ENCODE peak calls at places on chromosome 19, in four cellular contexts. E is K562, M is HL-60, Z is GM12878. Y is an unnamed sample.

GRCh38 chr19:37979547-37980082 is 72.6 kb downstream of the SIPA1L3 start:
- DNase-seq in Z (peak), E (no peak), M (no peak), Y (no peak)

GRCh38 chr19:49469828-49470614 is 4.0 kb upstream of the FLT3LG start:
- DNase-seq in Z (peak), E (peak), M (no peak), Y (no peak)

GRCh38 chr19:52626915-52627314 is 11.2 kb downstream of the ZNF83 start:
- DNase-seq in M (no peak), E (peak), Z (no peak), Y (no peak)

GRCh38 chr19:51140441-51140840 is 1.7 kb upstream of the SIGLEC7 start:
- DNase-seq in Z (no peak), E (no peak), M (no peak), Y (no peak)

GRCh38 chr19:31427857-31428256 is 78.6 kb upstream of the TSHZ3 start:
- DNase-seq in Z (no peak), E (no peak), M (no peak), Y (no peak)

GRCh38 chr19:31112158-31112557 is 237.1 kb downstream of the TSHZ3 start:
- DNase-seq in E (no peak), M (no peak), Z (no peak), Y (no peak)

GRCh38 chr19:12769689-12770088 is 5.7 kb downstream of the HOOK2 start:
- DNase-seq in E (no peak), Z (no peak), M (no peak), Y (no peak)

GRCh38 chr19:41376241-41376997 is at the start of gene TMEM91:
- DNase-seq in Z (no peak), E (no peak), M (no peak), Y (no peak)

GRCh38 chr19:4678881-4679379 is 8.8 kb upstream of the MYDGF start:
- DNase-seq in E (peak), Z (no peak), M (no peak), Y (no peak)

GRCh38 chr19:18735324-18735723 is 51.8 kb downstream of the CRTC1 start:
- DNase-seq in Z (no peak), E (no peak), M (no peak), Y (no peak)

GRCh38 chr19:56309511-56310185 is 5.0 kb downstream of the ZSCAN5A start:
- DNase-seq in E (peak), M (peak), Z (no peak), Y (peak)

GRCh38 chr19:4993683-4994082 is 24.8 kb downstream of the KDM4B start:
- DNase-seq in Z (no peak), E (no peak), M (no peak), Y (no peak)

GRCh38 chr19:48608798-48609263 is 2.3 kb downstream of the SPACA4 start:
- DNase-seq in Z (no peak), M (no peak), E (peak), Y (peak)

GRCh38 chr19:10565028-10565566 is 713 bp downstream of the KRI1 start:
- DNase-seq in M (no peak), E (peak), Z (no peak), Y (peak)

GRCh38 chr19:13839938-13840750 is 36.8 kb upstream of the NANOS3 start:
- DNase-seq in E (no peak), M (no peak), Z (no peak), Y (no peak)

GRCh38 chr19:5742051-5742450 is 21.6 kb downstream of the CATSPERD start:
- DNase-seq in Z (no peak), M (no peak), E (no peak), Y (no peak)

GRCh38 chr19:28330831-28331230 is 882.1 kb downstream of the UQCRFS1 start:
- DNase-seq in E (no peak), M (no peak), Z (no peak), Y (no peak)

GRCh38 chr19:37654525-37654832 is 786 bp downstream of the ZFP30 start:
- DNase-seq in Z (no peak), M (no peak), E (no peak), Y (no peak)

GRCh38 chr19:7928741-7929701 is 3.1 kb upstream of the CTXN1 start:
- DNase-seq in M (no peak), Z (no peak), E (peak), Y (peak)

GRCh38 chr19:280541-281007 is 10.6 kb downstream of the PLPP2 start:
- DNase-seq in M (no peak), Z (no peak), E (no peak), Y (no peak)

GRCh38 chr19:283395-283794 is 7.8 kb downstream of the PLPP2 start:
- DNase-seq in E (no peak), M (no peak), Z (no peak), Y (no peak)

GRCh38 chr19:282501-282900 is 8.7 kb downstream of the PLPP2 start:
- DNase-seq in Z (no peak), M (no peak), E (no peak), Y (no peak)

GRCh38 chr19:281156-281853 is 9.9 kb downstream of the PLPP2 start:
- DNase-seq in M (no peak), Z (no peak), E (no peak), Y (no peak)

DNA sequence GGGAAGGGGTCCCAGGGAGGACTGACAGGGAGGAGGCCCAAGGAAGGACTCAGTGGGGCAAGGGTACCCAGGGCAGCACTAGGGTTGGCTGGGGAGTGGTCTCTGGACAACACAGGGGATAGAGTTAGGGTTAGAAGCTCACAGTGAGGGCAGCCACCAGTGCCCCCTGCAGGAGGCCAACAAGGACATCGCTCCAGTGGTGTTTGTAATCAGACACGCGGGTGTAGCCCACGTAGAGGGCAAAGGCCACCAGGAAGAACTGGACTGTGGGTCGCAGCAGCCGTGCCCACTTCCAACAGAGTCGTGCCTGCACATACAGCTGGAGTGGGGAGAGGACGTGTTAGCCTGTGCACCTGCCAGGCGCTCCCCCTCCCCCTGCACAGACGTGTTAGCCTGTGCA is 9.2 kb downstream of the PLPP2 start:
- DNase-seq in E (no peak), Z (no peak), M (no peak), Y (no peak)
- TF ChIP-seq SPI1 in E (no peak), Z (no peak), M (no peak), Y (no peak)

GRCh38 chr19:40360020-40360686 is 11.7 kb downstream of the PLD3 start:
- DNase-seq in Z (no peak), E (no peak), M (no peak), Y (no peak)
- TF ChIP-seq POLR2AphosphoS5 in Z (no peak), E (no peak), M (no peak), Y (no peak)

DNA sequence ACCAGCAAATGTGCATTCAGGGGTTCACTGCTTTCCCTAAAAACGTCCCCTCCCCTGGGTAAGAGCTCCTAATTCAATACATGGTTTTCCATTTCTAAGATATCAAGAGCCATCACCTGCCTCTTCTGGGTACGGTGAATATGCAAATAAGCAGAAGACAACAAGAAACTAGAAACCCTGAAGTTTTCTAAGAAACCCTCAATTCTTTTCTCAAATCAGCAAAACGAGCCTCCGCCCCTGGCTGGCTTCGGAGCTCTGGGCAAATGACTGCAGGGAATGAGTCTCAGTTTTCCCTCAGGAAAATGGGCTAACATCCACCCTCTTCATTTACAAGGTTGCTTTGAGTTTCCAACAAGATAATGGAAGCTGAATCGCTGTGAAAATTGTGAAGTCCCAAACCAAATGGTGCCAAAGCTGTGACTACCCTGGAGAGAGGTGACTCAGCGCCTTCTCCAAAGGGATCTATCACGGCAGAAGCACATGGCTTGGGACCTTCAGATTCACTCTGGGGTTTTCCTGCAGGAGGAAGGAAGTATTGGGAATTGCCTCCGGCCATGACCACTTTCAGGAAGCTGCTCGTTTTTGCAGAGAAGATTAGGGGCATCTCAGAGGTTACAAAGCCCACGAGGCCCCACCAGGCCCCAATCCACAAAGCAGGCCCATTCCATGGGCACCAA is 26.6 kb downstream of the KLF2 start:
- DNase-seq in E (no peak), M (no peak), Z (no peak), Y (no peak)
- TF ChIP-seq SPI1 in E (no peak), M (no peak), Z (no peak), Y (no peak)

DNA sequence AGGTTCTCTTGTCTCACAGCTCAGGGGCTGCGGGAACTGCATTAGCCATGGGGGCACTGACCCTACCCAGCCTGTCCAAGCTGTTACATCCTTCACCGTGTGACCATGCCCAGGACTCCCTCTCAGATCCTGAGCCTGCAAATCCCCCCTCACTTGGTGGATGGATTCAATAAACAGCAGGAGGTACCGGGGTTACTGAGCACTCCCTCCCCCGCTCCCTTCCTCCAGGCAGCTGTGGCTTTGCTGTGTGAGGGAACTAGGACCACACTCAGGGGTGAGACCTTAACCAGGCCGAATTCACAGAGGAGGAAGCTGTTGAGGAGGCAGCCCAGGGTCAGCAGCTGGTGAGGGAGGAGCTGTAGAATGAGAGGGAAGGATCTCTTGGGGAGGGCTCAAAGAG is 27.0 kb upstream of the CEACAM1 start:
- DNase-seq in Z (no peak), M (no peak), E (no peak), Y (no peak)
- TF ChIP-seq POLR2AphosphoS5 in Z (no peak), M (peak), E (no peak), Y (no peak)

DNA sequence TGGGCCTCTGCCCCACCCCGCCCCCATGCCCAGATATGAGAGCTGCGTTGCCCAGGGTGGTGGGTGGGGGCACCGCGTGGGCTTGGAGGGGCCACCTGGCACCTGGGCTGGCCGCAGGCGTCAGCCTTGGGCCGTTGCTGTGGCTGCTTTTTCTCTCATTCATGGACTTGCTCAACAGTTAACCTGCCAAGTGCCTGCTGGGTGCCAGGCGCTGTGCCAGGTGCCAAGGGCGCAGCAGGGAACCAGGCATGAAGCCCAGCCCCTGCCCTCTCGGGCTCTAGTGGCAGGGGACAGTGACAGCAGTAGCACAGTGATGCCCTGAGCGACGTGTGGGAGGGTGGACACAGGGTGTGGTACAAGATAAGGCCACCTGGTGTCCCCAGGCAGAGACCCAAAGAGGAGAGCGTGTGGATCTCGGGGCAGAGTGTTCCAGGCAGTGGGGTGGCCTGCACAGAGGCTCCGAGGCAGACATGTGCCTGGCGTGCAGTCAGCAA is 28.1 kb downstream of the DHX34 start:
- DNase-seq in E (peak), M (no peak), Z (no peak), Y (no peak)
- TF ChIP-seq SPI1 in E (no peak), M (no peak), Z (no peak), Y (no peak)

GRCh38 chr19:575527-576506 is 3.4 kb downstream of the BSG start:
- DNase-seq in Z (no peak), E (peak), M (no peak), Y (no peak)
- TF ChIP-seq POLR2AphosphoS5 in Z (no peak), E (no peak), M (no peak), Y (no peak)

DNA sequence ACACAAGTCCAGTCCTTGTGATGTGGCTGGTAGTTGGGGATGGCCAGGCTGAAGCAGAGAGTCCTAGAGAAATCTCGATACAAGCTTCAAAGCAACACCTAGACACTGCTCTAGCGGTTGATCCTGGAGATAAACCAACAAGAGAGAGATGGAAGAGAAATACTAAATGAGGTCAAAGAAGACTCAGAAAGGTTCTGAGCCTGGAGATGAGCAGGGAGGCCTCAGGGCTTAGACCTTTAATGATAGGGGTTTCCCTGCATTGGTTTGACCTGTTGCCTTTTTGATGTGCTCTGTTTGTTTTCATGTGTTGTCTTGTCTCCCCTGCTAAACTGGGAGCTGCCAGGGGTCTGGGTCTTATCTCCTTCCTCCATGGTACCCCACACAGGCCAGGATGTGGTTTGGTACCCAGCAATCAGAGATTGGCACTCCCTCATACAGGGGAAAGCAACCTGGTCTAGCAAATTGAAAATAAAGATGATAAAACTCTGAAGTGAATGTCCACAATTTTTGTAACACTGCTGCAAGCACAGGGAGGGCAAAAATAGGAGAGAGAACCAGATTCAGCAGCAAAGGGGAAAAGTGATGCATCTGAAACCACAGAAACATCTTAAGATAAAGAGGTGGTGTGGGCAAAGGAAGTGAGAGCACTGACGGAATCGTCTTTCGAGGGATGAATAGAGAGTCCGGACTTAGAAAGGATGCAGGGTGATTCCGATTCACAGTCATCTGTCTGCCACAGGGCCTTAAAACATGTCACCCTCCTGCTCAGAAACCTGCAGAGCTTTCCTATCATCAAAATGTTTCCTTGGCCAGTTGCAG is 3.4 kb downstream of the FFAR2 start:
- DNase-seq in Z (peak), M (no peak), E (no peak), Y (peak)
- TF ChIP-seq SPI1 in Z (peak), M (no peak), E (no peak), Y (peak)